ENCODE peak calls at places on chromosome 12, in four cellular contexts. R is right lobe of liver, B is transverse colon, T is testis. S is an unnamed sample.

GRCh38 chr12:32589165-32589891 is 89.8 kb upstream of the DNM1L start:
- DNase-seq in R (no peak), B (no peak), T (no peak), S (no peak)

GRCh38 chr12:117547209-117547608 is 185.8 kb upstream of the NOS1 start:
- DNase-seq in R (no peak), B (no peak), T (no peak), S (peak; percentile 58)

GRCh38 chr12:41188058-41188840 is at the start of gene PDZRN4:
- DNase-seq in R (peak; percentile 17), B (peak; percentile 8), T (peak; percentile 73), S (peak; percentile 88)

GRCh38 chr12:75571204-75571603 is 59.8 kb upstream of the KRR1 start:
- DNase-seq in R (no peak), B (no peak), T (no peak), S (no peak)

GRCh38 chr12:108696111-108696995 is 35.0 kb downstream of the CORO1C start:
- DNase-seq in R (no peak), B (no peak), T (no peak), S (no peak)

GRCh38 chr12:13044002-13044858 is at the start of gene FAM234B:
- DNase-seq in R (peak; percentile 82), B (peak; percentile 79), T (peak; percentile 88), S (peak; percentile 95)

GRCh38 chr12:40106655-40107054 is 774 bp upstream of the SLC2A13 start:
- DNase-seq in R (no peak), B (no peak), T (no peak), S (peak; percentile 57)

GRCh38 chr12:93229494-93230310 is 148.0 kb upstream of the NUDT4 start:
- DNase-seq in R (no peak), B (no peak), T (no peak), S (no peak)

GRCh38 chr12:74111688-74112360 is 425.8 kb upstream of the ATXN7L3B start:
- DNase-seq in R (no peak), B (no peak), T (no peak), S (peak; percentile 94)

GRCh38 chr12:8996682-8997405 is 7.5 kb downstream of the KLRG1 start:
- DNase-seq in R (no peak), B (no peak), T (peak; percentile 47), S (no peak)

GRCh38 chr12:128265566-128265965 is 1.4 kb upstream of the TMEM132C start:
- DNase-seq in R (no peak), B (no peak), T (peak; percentile 23), S (no peak)

GRCh38 chr12:112309797-112310196 is 72.4 kb downstream of the HECTD4 start:
- DNase-seq in R (no peak), B (no peak), T (no peak), S (no peak)
- H3K27me3 ChIP-seq in R (no peaks in the 10 kb centered on the region), B (no peaks in the 10 kb centered on the region), T (no peaks in the 10 kb centered on the region), S (no peaks in the 10 kb centered on the region)

GRCh38 chr12:3489057-3489456 is 1.9 kb upstream of the PRMT8 start:
- DNase-seq in R (no peak), B (no peak), T (no peak), S (peak; percentile 38)
- TF ChIP-seq CTCF in R (no peak), B (no peak), T (no peak), S (no peak)

GRCh38 chr12:113645183-113645582 is 173.5 kb upstream of the LHX5 start:
- DNase-seq in R (no peak), B (no peak), T (no peak), S (no peak)
- H3K27me3 ChIP-seq in R (no peaks in the 10 kb centered on the region), B (peaks cover 46% of the 10 kb centered on the region), T (no peaks in the 10 kb centered on the region), S (peaks cover 16% of the 10 kb centered on the region)

GRCh38 chr12:82019533-82019932 is 260.4 kb upstream of the PPFIA2 start:
- DNase-seq in R (no peak), B (no peak), T (peak; percentile 17), S (peak; percentile 68)
- TF ChIP-seq CTCF in R (no peak), B (no peak), T (peak; percentile 9), S (peak; percentile 70)

GRCh38 chr12:53976823-53977595 is 2.3 kb upstream of the HOTAIR start:
- DNase-seq in R (no peak), B (no peak), T (no peak), S (no peak)
- H3K27me3 ChIP-seq in R (peaks cover 47% of the 10 kb centered on the region), B (peaks cover 100% of the 10 kb centered on the region), T (peaks cover 10% of the 10 kb centered on the region), S (peaks cover 100% of the 10 kb centered on the region)

DNA sequence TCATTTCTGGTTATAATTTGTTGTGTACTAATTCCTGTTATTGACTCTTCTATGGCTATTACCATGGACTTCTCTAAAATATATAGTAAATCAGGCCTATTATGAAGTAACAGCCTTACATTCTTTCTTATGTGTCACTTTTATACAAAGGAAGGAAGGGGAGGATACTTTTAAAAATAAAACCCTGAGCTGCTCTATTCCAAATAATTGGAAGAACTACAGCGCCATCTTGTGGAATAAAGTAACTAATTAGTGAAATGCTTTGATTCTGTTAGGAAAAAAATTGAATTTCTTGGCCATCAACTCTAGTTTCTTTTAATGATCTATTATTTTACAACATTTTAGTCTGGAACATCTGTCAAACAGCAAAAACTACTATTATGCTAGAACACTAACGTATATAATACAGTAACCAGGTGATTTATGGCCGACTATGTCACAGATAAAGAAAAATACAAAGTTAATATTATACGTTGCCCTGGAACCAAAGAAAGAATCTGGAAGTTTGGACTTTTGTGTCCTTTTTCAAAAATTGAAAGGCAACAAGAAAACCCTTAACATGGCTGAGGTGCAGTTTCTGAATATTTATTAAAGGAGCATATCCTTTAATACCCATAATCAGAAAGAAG is 55.0 kb upstream of the NELL2 start:
- DNase-seq in R (no peak), B (no peak), T (no peak), S (no peak)
- TF ChIP-seq CTCF in R (peak; percentile 62), B (peak; percentile 48), T (peak; percentile 27), S (peak; percentile 80)

GRCh38 chr12:64821116-64821630 is 3.3 kb upstream of the TBC1D30 start:
- DNase-seq in R (no peak), B (no peak), T (no peak), S (no peak)
- H3K27me3 ChIP-seq in R (peaks cover 7% of the 10 kb centered on the region), B (peaks cover 39% of the 10 kb centered on the region), T (no peaks in the 10 kb centered on the region), S (peaks cover 43% of the 10 kb centered on the region)

GRCh38 chr12:66409195-66409871 is 107.0 kb downstream of the HELB start:
- DNase-seq in R (no peak), B (no peak), T (peak; percentile 46), S (peak; percentile 84)
- TF ChIP-seq CTCF in R (peak; percentile 72), B (peak; percentile 54), T (no peak), S (peak; percentile 86)

GRCh38 chr12:132342828-132343227 is 13.4 kb upstream of the GALNT9 start:
- DNase-seq in R (no peak), B (no peak), T (no peak), S (no peak)
- H3K27me3 ChIP-seq in R (no peaks in the 10 kb centered on the region), B (no peaks in the 10 kb centered on the region), T (no peaks in the 10 kb centered on the region), S (no peaks in the 10 kb centered on the region)

GRCh38 chr12:121713257-121714155 is 954 bp downstream of the TMEM120B start:
- DNase-seq in R (peak; percentile 22), B (peak; percentile 20), T (peak; percentile 30), S (no peak)

GRCh38 chr12:121708313-121709063 is 4.1 kb upstream of the TMEM120B start:
- DNase-seq in R (no peak), B (no peak), T (no peak), S (no peak)

GRCh38 chr12:121712462-121713256 is at the start of gene TMEM120B:
- DNase-seq in R (peak; percentile 91), B (peak; percentile 88), T (peak; percentile 89), S (peak; percentile 95)

GRCh38 chr12:121709478-121709890 is 3.1 kb upstream of the TMEM120B start:
- DNase-seq in R (no peak), B (no peak), T (no peak), S (peak; percentile 74)

GRCh38 chr12:121711925-121712461 is 559 bp upstream of the TMEM120B start:
- DNase-seq in R (peak; percentile 46), B (peak; percentile 32), T (peak; percentile 49), S (no peak)
- TF ChIP-seq CTCF in R (no peak), B (no peak), T (no peak), S (no peak)